ENCODE peak calls at places on chromosomes 3 and 15, in five cellular contexts. X is GM23248; U is ovary; W is transverse colon; K is CD4-positive, alpha-beta memory T cell. Z is an unnamed sample.

GRCh38 chr3:21786454-21786829 is 35.4 kb upstream of the ZNF385D start:
- DNase-seq in X (no peak), W (no peak), K (no peak), U (no peak), Z (no peak)

GRCh38 chr15:58203537-58203936 is 65.4 kb downstream of the AQP9 start:
- DNase-seq in X (peak), W (no peak), U (no peak), K (no peak), Z (no peak)

GRCh38 chr3:8283180-8283579 is 218.4 kb upstream of the LMCD1 start:
- DNase-seq in K (no peak), W (no peak), U (no peak), X (no peak), Z (no peak)

GRCh38 chr3:126551839-126552687 is 6.7 kb downstream of the C3orf22 start:
- DNase-seq in X (no peak), W (peak), K (no peak), U (no peak), Z (no peak)

GRCh38 chr15:45648521-45649200 is 13.8 kb downstream of the SQOR start:
- DNase-seq in U (no peak), K (no peak), W (no peak), X (peak), Z (no peak)

GRCh38 chr3:52532838-52533622 is 627 bp downstream of the NT5DC2 start:
- DNase-seq in X (peak), K (no peak), W (peak), U (peak), Z (peak)

GRCh38 chr3:146222204-146223046 is 28.5 kb downstream of the PLSCR4 start:
- DNase-seq in W (peak), K (no peak), X (no peak), U (no peak), Z (no peak)

GRCh38 chr3:127721536-127721935 is 48.8 kb downstream of the ABTB1 start:
- DNase-seq in U (no peak), W (no peak), X (no peak), K (no peak), Z (no peak)

GRCh38 chr15:47293763-47294162 is 423.5 kb upstream of the SEMA6D start:
- DNase-seq in U (peak), K (no peak), X (peak), W (peak), Z (no peak)

GRCh38 chr3:134645515-134645914 is 5.3 kb downstream of the KY start:
- DNase-seq in X (no peak), W (no peak), K (no peak), U (no peak), Z (no peak)

GRCh38 chr15:45522931-45523331 is 376 bp upstream of the SLC30A4 start:
- DNase-seq in X (peak), K (no peak), U (no peak), W (no peak), Z (no peak)

GRCh38 chr3:33911525-33912322 is 113.3 kb downstream of the PDCD6IP start:
- DNase-seq in W (no peak), K (no peak), U (no peak), X (peak), Z (no peak)

GRCh38 chr3:25441234-25441856 is 13.3 kb downstream of the RARB start:
- DNase-seq in K (no peak), U (no peak), W (peak), X (no peak), Z (no peak)

GRCh38 chr15:42016971-42017370 is 3.9 kb downstream of the PLA2G4E start:
- DNase-seq in X (no peak), W (no peak), K (no peak), U (no peak), Z (no peak)

GRCh38 chr3:64691051-64691450 is 3.3 kb upstream of the ADAMTS9 start:
- DNase-seq in U (peak), W (no peak), K (no peak), X (peak), Z (no peak)

GRCh38 chr3:122576174-122576940 is 1.1 kb upstream of the PARP15 start:
- DNase-seq in W (no peak), X (peak), U (no peak), K (no peak), Z (no peak)

GRCh38 chr15:29131336-29132109 is 138.1 kb downstream of the NSMCE3 start:
- DNase-seq in K (no peak), W (no peak), U (peak), X (no peak), Z (peak)

GRCh38 chr3:35773398-35773797 is 134.1 kb downstream of the ARPP21 start:
- DNase-seq in X (no peak), K (no peak), W (no peak), U (no peak), Z (no peak)

GRCh38 chr15:33675246-33675645 is 293.1 kb upstream of the CHRM5 start:
- DNase-seq in W (no peak), U (peak), K (no peak), X (peak), Z (no peak)

GRCh38 chr3:22319446-22319845 is 568.4 kb upstream of the ZNF385D start:
- DNase-seq in X (peak), W (no peak), U (no peak), K (no peak), Z (no peak)

GRCh38 chr3:11096266-11097135 is 57.8 kb upstream of the HRH1 start:
- DNase-seq in U (peak), X (peak), W (peak), K (no peak), Z (no peak)

GRCh38 chr3:44554626-44555592 is at the start of gene ZKSCAN7:
- DNase-seq in W (peak), K (peak), X (peak), U (peak), Z (peak)

GRCh38 chr15:41930221-41930866 is 36.5 kb upstream of the SPTBN5 start:
- DNase-seq in W (peak), U (no peak), K (no peak), X (peak), Z (no peak)

GRCh38 chr3:129023909-129024308 is 22.8 kb downstream of the EFCC1 start:
- DNase-seq in X (peak), K (no peak), W (no peak), U (no peak), Z (no peak)

GRCh38 chr3:151327571-151328198 is 1.7 kb downstream of the P2RY13 start:
- DNase-seq in U (no peak), K (peak), X (peak), W (no peak), Z (no peak)

GRCh38 chr15:101362986-101363566 is 68.0 kb upstream of the SNRPA1 start:
- DNase-seq in K (no peak), X (no peak), U (no peak), W (no peak), Z (no peak)

GRCh38 chr15:65072617-65073016 is 3.9 kb upstream of the KBTBD13 start:
- DNase-seq in W (no peak), U (no peak), K (no peak), X (no peak), Z (no peak)

GRCh38 chr15:26561994-26562730 is 210.7 kb downstream of the GABRB3 start:
- DNase-seq in U (no peak), X (no peak), K (no peak), W (no peak), Z (no peak)

GRCh38 chr15:40307421-40308165 is at the start of gene PLCB2:
- DNase-seq in K (peak), W (peak), U (no peak), X (no peak), Z (peak)

GRCh38 chr15:43230640-43231115 is 9.9 kb upstream of the EPB42 start:
- DNase-seq in X (peak), U (no peak), K (no peak), W (no peak), Z (no peak)

GRCh38 chr15:93861413-93861812 is 369.9 kb upstream of the MCTP2 start:
- DNase-seq in K (no peak), X (peak), U (no peak), W (no peak), Z (no peak)

GRCh38 chr15:75532413-75533250 is 46.5 kb downstream of the PTPN9 start:
- DNase-seq in K (no peak), X (peak), U (peak), W (peak), Z (no peak)

GRCh38 chr15:42846647-42847046 is 73.9 kb downstream of the TTBK2 start:
- DNase-seq in U (no peak), K (no peak), X (no peak), W (no peak), Z (no peak)

GRCh38 chr3:75650191-75650590 is 13.9 kb upstream of the FRG2C start:
- DNase-seq in W (no peak), X (no peak), U (no peak), K (no peak), Z (no peak)

GRCh38 chr3:45579251-45579650 is 15.3 kb upstream of the LIMD1 start:
- DNase-seq in U (no peak), W (no peak), X (no peak), K (no peak), Z (no peak)

GRCh38 chr3:127356381-127356780 is 68.5 kb upstream of the PRR20G start:
- DNase-seq in W (no peak), U (no peak), X (no peak), K (no peak), Z (no peak)

GRCh38 chr3:150069633-150070032 is 98.9 kb upstream of the PFN2 start:
- DNase-seq in W (no peak), K (no peak), X (no peak), U (no peak), Z (no peak)

GRCh38 chr3:150069158-150069536 is 98.5 kb upstream of the PFN2 start:
- DNase-seq in X (no peak), W (no peak), U (no peak), K (no peak), Z (no peak)

GRCh38 chr3:150068440-150069157 is 97.9 kb upstream of the PFN2 start:
- DNase-seq in K (no peak), W (no peak), X (no peak), U (no peak), Z (no peak)

GRCh38 chr3:150064952-150065351 is 94.3 kb upstream of the PFN2 start:
- DNase-seq in K (no peak), U (no peak), X (no peak), W (no peak), Z (no peak)

GRCh38 chr3:150067561-150067960 is 96.9 kb upstream of the PFN2 start:
- DNase-seq in W (no peak), U (no peak), X (no peak), K (no peak), Z (no peak)
- H3K27ac ChIP-seq in W (no peak), U (no peak), X (no peak), K (no peak), Z (no peak)

GRCh38 chr15:72873379-72874233 is 90.0 kb upstream of the ADPGK start:
- DNase-seq in X (peak), W (no peak), U (no peak), K (no peak), Z (no peak)
- H3K27ac ChIP-seq in X (no peak), W (no peak), U (no peak), K (no peak), Z (no peak)

GRCh38 chr3:72976182-72976825 is 20.3 kb upstream of the PPP4R2 start:
- DNase-seq in K (no peak), U (no peak), W (no peak), X (peak), Z (no peak)
- H3K27ac ChIP-seq in K (no peak), U (no peak), W (no peak), X (peak), Z (no peak)

GRCh38 chr3:56630966-56631365 is 52.1 kb downstream of the TASOR start:
- DNase-seq in W (no peak), K (no peak), U (no peak), X (peak), Z (no peak)

GRCh38 chr3:56633201-56633600 is 49.9 kb downstream of the TASOR start:
- DNase-seq in K (no peak), W (no peak), U (no peak), X (no peak), Z (no peak)

GRCh38 chr3:56633602-56634371 is 49.3 kb downstream of the TASOR start:
- DNase-seq in K (no peak), W (no peak), U (no peak), X (no peak), Z (no peak)

GRCh38 chr3:56629044-56629443 is 54.0 kb downstream of the TASOR start:
- DNase-seq in X (no peak), W (no peak), K (no peak), U (no peak), Z (no peak)

DNA sequence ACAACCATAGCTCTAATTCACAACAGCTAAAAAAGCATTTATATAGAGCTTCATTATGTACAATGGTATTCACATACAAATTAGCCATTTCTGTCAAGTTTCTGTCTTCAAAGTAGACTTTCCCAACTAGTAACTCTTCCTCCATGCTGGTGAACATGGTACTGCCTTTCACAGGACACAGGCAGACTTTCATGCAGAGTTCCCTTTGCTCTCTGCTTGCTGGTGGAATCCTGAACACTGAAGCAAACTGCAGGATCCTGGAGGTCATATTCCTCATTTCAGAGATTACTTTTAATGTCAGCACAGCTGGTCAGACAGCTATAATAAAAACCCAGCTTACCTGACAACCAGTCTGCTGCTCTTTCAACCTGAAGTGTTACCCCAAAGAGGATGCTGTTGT is 53.6 kb downstream of the TASOR start:
- DNase-seq in K (no peak), W (no peak), X (no peak), U (no peak), Z (no peak)
- H3K27ac ChIP-seq in K (no peak), W (no peak), X (no peak), U (no peak), Z (no peak)

GRCh38 chr3:138389144-138389601 is 40.8 kb downstream of the MRAS start:
- DNase-seq in W (no peak), U (no peak), X (peak), K (no peak), Z (no peak)
- H3K27ac ChIP-seq in W (peak), U (peak), X (peak), K (no peak), Z (no peak)

DNA sequence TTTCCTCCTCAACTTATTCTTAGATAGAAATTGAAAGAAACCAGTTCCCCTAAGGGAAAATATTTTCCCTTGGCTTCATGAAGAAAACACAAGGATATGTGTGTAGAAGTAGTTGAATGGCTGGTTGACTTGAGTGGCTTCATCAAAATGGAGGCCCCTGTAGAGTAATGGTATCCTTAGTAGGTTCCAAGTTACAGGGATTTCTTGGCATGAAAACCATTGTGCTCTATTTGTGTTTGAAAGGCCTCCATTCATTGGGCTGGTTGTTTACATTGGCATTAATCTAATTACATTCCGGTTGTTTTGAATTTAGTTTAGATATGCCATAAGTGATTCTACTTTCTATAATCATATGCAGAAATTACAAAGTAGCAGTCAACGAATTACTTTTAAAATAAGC is 76.7 kb downstream of the EPHA3 start:
- DNase-seq in X (no peak), W (no peak), K (no peak), U (no peak), Z (no peak)
- H3K27ac ChIP-seq in X (no peak), W (no peak), K (no peak), U (no peak), Z (no peak)

DNA sequence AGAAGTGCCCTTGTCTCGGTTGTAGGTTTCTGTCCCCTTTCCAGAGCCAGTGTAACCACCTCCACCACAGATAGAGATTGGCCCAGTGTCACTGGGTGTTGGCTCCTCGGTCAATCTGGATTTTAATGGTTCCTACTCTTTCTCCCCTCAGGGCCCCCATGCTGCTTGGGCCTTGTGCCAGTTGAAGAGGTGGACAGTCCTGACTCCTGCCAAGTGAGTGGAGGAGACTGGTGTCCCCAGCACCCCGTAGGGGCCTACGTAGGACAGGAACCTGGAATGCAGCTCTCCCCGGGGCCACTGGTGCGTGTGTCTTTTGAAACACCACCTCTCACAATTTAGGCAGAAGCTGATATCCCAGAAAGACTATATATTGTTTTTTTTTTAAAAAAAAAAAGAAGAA is 75.2 kb downstream of the BOC start:
- DNase-seq in X (no peak), W (no peak), K (no peak), U (peak), Z (no peak)
- H3K27ac ChIP-seq in X (peak), W (peak), K (no peak), U (no peak), Z (no peak)